ENCODE peak calls at places on chromosomes 5 and 9, in ten cellular contexts. N is MM.1S, Q is AG10803, O is ovary, U is stomach, E is psoas muscle, V is AG04450, Y is tibial nerve, L is upper lobe of right lung, M is foreskin fibroblast. Z is an unnamed sample.

GRCh38 chr9:94714494-94714893 is 12.0 kb upstream of the AOPEP start:
- DNase-seq in N (no peak), U (no peak), E (no peak), M (peak; percentile 30), Q (peak; percentile 39), Y (no peak), O (no peak), V (no peak), L (no peak), Z (no peak)

GRCh38 chr5:24368121-24368520 is 276.7 kb downstream of the CDH10 start:
- DNase-seq in M (no peak), V (no peak), N (no peak), L (no peak), E (no peak), U (no peak), Q (no peak), Y (no peak), O (no peak), Z (no peak)

GRCh38 chr5:178249191-178249989 is 16.8 kb upstream of the PHYKPL start:
- DNase-seq in L (no peak), Q (peak; percentile 94), N (no peak), M (peak; percentile 90), O (no peak), Y (no peak), V (no peak), U (no peak), E (no peak), Z (peak; percentile 27)

GRCh38 chr9:77021289-77021927 is 2.0 kb downstream of the FOXB2 start:
- DNase-seq in O (no peak), Y (no peak), M (peak; percentile 25), L (no peak), U (no peak), E (no peak), Q (no peak), N (no peak), V (no peak), Z (no peak)

GRCh38 chr9:91546574-91546973 is 122.9 kb upstream of the NFIL3 start:
- DNase-seq in Y (no peak), N (no peak), Q (peak; percentile 63), E (no peak), L (no peak), U (no peak), V (no peak), O (no peak), M (peak; percentile 36), Z (no peak)

GRCh38 chr5:62354028-62354874 is 48.2 kb downstream of the KIF2A start:
- DNase-seq in M (peak; percentile 58), Q (peak; percentile 65), U (no peak), O (no peak), E (no peak), N (peak; percentile 55), Y (peak; percentile 92), L (no peak), V (peak; percentile 11), Z (peak; percentile 9)

GRCh38 chr5:142883025-142883424 is 112.8 kb downstream of the ARHGAP26 start:
- DNase-seq in M (peak; percentile 78), U (no peak), N (no peak), E (peak; percentile 35), V (no peak), L (no peak), Y (no peak), O (peak; percentile 42), Q (peak; percentile 64), Z (no peak)

GRCh38 chr5:95712347-95712958 is 18.7 kb upstream of the RHOBTB3 start:
- DNase-seq in M (peak; percentile 73), Q (peak; percentile 83), O (no peak), L (no peak), Y (no peak), U (no peak), N (no peak), E (no peak), V (peak; percentile 63), Z (no peak)

DNA sequence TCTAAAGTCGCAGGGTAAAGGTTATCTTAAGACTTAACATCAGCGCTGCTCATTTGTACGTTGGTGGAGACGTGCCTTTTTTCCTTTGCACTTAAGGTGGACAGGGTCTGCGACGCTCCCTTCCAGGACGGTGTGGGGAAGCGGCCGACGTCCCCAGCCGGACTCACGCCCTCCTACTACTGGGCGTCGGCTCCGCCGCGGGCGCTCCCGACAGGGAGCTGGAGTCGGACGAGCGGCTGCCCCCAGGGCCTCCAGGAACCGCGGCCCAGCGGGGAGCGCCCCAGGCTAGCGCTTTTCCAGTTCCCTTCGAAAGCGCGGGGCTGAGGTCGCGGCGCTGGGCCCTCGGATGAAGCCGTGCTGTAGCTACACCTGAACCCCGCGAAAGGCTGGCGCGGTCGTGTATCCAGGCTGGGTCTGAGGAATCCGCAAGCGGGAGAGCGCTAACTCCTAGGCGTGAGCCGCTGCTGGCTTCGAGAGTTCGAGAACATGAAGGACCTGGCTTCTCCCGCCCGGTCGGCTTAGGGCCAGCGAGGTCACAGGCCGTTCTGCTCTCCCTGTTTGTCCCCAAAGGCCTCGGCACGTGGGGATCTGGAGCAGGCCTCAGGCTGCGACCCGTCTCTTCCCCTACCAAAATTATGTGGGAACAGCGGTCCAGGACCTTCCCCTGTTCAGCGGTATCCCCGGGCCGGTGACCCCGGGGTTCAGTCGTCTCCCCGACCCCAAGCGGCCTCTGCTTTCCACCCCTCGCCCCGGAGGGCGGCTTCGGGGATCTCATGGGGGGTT is 3.8 kb upstream of the DMRT3 start:
- DNase-seq in E (no peak), U (no peak), M (no peak), N (no peak), O (no peak), Q (no peak), L (no peak), Y (no peak), V (no peak), Z (no peak)
- H3K4me3 ChIP-seq in E (peak overlapping the region; percentile 66), U (peak overlapping the region; percentile 34), M (no peak overlapping the region), N (no peak overlapping the region), O (peak overlapping the region; percentile 26), Q (no peak overlapping the region), L (peak overlapping the region; percentile 36), Y (peak overlapping the region; percentile 32), V (no peak overlapping the region), Z (no peak overlapping the region)

GRCh38 chr5:65928341-65928752 is 2.0 kb downstream of the ERBIN start:
- DNase-seq in U (no peak), Y (no peak), O (no peak), V (no peak), L (no peak), E (no peak), Q (peak; percentile 13), N (no peak), M (no peak), Z (no peak)

GRCh38 chr5:65926893-65927292 is 518 bp downstream of the ERBIN start:
- DNase-seq in Y (peak; percentile 36), U (no peak), E (no peak), M (peak; percentile 22), V (no peak), N (peak; percentile 17), Q (peak; percentile 18), L (no peak), O (no peak), Z (no peak)

GRCh38 chr5:65927497-65928340 is 1.3 kb downstream of the ERBIN start:
- DNase-seq in U (no peak), E (no peak), O (no peak), V (peak; percentile 29), M (peak; percentile 78), L (no peak), Y (no peak), N (peak; percentile 50), Q (peak; percentile 74), Z (peak; percentile 20)

GRCh38 chr5:65926276-65926761 is at the start of gene ERBIN:
- DNase-seq in N (peak; percentile 53), O (peak; percentile 85), Q (peak; percentile 90), V (peak; percentile 60), M (peak; percentile 92), Y (peak; percentile 76), U (peak; percentile 87), E (peak; percentile 80), L (peak; percentile 94), Z (peak; percentile 29)

GRCh38 chr5:65928860-65929259 is 2.5 kb downstream of the ERBIN start:
- DNase-seq in N (no peak), M (no peak), O (no peak), U (no peak), Y (no peak), Q (no peak), L (no peak), E (no peak), V (no peak), Z (no peak)
- H3K4me3 ChIP-seq in N (peak overlapping the region; percentile 86), M (peak overlapping the region; percentile 86), O (peak overlapping the region; percentile 62), U (no peak overlapping the region), Y (peak overlapping the region; percentile 93), Q (peak overlapping the region; percentile 77), L (peak overlapping the region; percentile 79), E (peak overlapping the region; percentile 95), V (peak overlapping the region; percentile 85), Z (peak overlapping the region; percentile 93)

DNA sequence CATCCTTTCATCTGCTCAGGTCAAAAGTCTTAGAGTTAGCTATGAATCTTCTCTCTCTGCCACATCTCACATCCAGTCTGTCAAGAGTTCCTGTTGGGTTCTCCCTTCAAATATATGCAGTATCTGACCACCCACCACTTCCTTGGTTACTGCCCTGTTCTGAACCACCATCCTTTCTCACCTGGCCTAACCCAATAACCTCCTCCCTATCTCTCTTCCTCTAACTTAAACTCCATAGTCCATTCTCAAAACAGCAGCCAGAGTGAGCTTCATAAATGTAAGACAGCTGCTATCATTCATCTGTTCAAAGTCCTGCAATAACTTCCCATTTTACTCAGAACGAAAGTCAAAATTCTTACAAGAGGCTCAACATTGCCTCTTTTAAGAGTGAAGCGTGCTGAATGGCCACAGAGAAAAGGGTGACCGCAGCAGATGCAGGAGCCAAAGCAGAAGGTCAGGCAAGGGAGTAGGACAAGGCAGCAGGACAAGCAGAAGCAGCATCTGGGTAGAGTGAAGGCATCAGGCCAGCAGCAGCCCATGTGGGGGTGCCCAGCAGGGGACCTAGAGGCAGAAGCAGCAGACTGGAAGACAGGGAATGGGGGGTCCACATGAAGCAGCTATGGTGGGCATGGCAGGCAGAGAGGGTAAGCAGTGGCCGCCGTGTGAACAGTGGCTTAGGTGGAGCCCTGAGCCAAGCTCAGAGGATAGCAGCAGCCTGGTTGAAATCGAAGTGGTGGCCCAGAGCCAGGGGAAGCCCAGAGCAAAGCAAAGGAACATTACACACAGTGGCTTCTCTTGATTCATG is 39.3 kb upstream of the CDC42SE2 start:
- DNase-seq in V (no peak), L (no peak), Q (no peak), U (no peak), Y (no peak), M (no peak), O (no peak), E (peak; percentile 18), N (no peak), Z (no peak)
- H3K4me3 ChIP-seq in V (no peak overlapping the region), L (no peak overlapping the region), Q (no peak overlapping the region), U (no peak overlapping the region), Y (no peak overlapping the region), M (no peak overlapping the region), O (no peak overlapping the region), E (no peak overlapping the region), N (no peak overlapping the region), Z (no peak overlapping the region)

DNA sequence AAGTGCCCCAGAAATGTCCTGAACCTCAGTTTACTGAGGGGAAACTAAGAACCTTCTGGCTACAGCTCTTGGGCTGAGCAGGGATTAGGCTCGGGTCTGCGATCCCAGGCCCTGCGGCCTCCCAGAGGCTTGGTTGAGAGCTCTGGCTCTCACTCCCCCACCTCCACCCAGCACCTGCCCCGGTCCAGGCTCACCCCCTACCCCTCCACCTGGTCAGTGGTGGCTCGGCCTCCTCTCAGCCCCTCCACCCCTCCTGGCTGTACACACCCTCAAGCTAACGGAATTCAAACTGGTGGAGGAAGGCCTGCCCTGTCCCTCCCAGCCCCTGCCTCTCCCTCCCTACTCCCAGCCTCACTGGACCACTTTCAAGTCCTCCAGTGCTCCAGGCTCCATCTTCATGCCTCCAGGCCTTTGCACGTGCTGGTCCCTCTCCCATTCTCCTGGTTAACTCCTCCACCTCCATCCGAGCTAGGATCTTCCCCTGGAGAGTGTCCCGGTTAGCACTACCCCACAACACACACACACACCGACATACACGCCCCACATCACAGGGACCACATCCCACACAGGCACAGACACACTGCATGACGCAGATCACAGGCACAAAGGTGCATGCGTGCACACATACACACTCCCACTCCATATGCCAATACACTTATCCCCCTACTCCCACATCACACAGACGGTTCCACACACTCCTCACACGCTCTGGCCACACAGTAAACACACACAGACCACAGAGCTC is 130.9 kb downstream of the C9orf50 start:
- DNase-seq in Y (no peak), O (peak; percentile 54), L (no peak), V (no peak), M (peak; percentile 44), E (no peak), U (no peak), Q (peak; percentile 44), N (no peak), Z (no peak)
- H3K4me3 ChIP-seq in Y (peak overlapping the region; percentile 55), O (peak overlapping the region; percentile 53), L (peak overlapping the region; percentile 53), V (peak overlapping the region; percentile 52), M (peak overlapping the region; percentile 40), E (peak overlapping the region; percentile 70), U (peak overlapping the region; percentile 55), Q (peak overlapping the region; percentile 69), N (no peak overlapping the region), Z (peak overlapping the region; percentile 13)

Z was measured in skeletal muscle cell.